ENCODE peak calls at places on chromosomes 11 and 22, in ten cellular contexts. Z, T, N, M, W, R, P, A, O and F are unnamed samples.

GRCh38 chr11:126181939-126182730 is 29.3 kb downstream of the RPUSD4 start:
- DNase-seq in Z (no peak), T (no peak), N (no peak), M (no peak), W (no peak), R (no peak), P (no peak), A (no peak), O (no peak), F (no peak)

GRCh38 chr11:119029340-119030028 is 1.2 kb downstream of the SLC37A4 start:
- DNase-seq in Z (no peak), T (peak), N (peak), M (no peak), W (no peak), R (peak), P (no peak), A (no peak), O (no peak), F (no peak)

GRCh38 chr11:36311926-36312592 is 16.0 kb downstream of the PRR5L start:
- DNase-seq in Z (no peak), T (no peak), N (peak), M (peak), W (no peak), R (no peak), P (peak), A (peak), O (no peak), F (no peak)

GRCh38 chr11:114285599-114285998 is 10.6 kb upstream of the NNMT start:
- DNase-seq in Z (no peak), T (no peak), N (peak), M (peak), W (no peak), R (no peak), P (peak), A (no peak), O (no peak), F (no peak)

GRCh38 chr11:78449866-78450265 is 32.2 kb upstream of the GAB2 start:
- DNase-seq in Z (no peak), T (no peak), N (no peak), M (peak), W (no peak), R (no peak), P (no peak), A (no peak), O (peak), F (no peak)

GRCh38 chr11:35247863-35248262 is 108.9 kb downstream of the CD44 start:
- DNase-seq in Z (no peak), T (peak), N (no peak), M (no peak), W (peak), R (no peak), P (no peak), A (no peak), O (no peak), F (no peak)

GRCh38 chr22:46660604-46661201 is 40.5 kb downstream of the GRAMD4 start:
- DNase-seq in Z (no peak), T (peak), N (no peak), M (no peak), W (no peak), R (peak), P (no peak), A (peak), O (no peak), F (no peak)

GRCh38 chr11:20397281-20397680 is 9.8 kb downstream of the PRMT3 start:
- DNase-seq in Z (no peak), T (no peak), N (peak), M (peak), W (no peak), R (no peak), P (peak), A (peak), O (peak), F (no peak)

GRCh38 chr11:95688501-95689222 is 100.9 kb downstream of the FAM76B start:
- DNase-seq in Z (no peak), T (no peak), N (peak), M (no peak), W (no peak), R (no peak), P (no peak), A (no peak), O (no peak), F (no peak)

GRCh38 chr22:47095395-47096122 is 333.1 kb downstream of the TBC1D22A start:
- DNase-seq in Z (no peak), T (peak), N (no peak), M (peak), W (no peak), R (no peak), P (no peak), A (no peak), O (no peak), F (no peak)

GRCh38 chr11:10606536-10607208 is 38.2 kb upstream of the LYVE1 start:
- DNase-seq in Z (no peak), T (no peak), N (peak), M (peak), W (no peak), R (no peak), P (peak), A (no peak), O (peak), F (no peak)

GRCh38 chr11:44564653-44565007 is 833 bp upstream of the CD82 start:
- DNase-seq in Z (no peak), T (no peak), N (peak), M (peak), W (no peak), R (peak), P (peak), A (peak), O (peak), F (no peak)

GRCh38 chr22:21866821-21867527 is 471 bp downstream of the MAPK1 start:
- DNase-seq in Z (no peak), T (peak), N (no peak), M (no peak), W (no peak), R (peak), P (peak), A (no peak), O (peak), F (no peak)

GRCh38 chr22:32661296-32661695 is 140.2 kb upstream of the TIMP3 start:
- DNase-seq in Z (no peak), T (no peak), N (peak), M (peak), W (no peak), R (peak), P (peak), A (no peak), O (peak), F (no peak)

GRCh38 chr11:86558219-86558618 is 114.2 kb downstream of the ME3 start:
- DNase-seq in Z (no peak), T (no peak), N (no peak), M (no peak), W (no peak), R (no peak), P (no peak), A (no peak), O (no peak), F (no peak)

GRCh38 chr22:30328466-30329049 is 1.8 kb upstream of the TBC1D10A start:
- DNase-seq in Z (no peak), T (no peak), N (peak), M (peak), W (no peak), R (no peak), P (peak), A (no peak), O (no peak), F (no peak)

GRCh38 chr22:20919718-20920117 is 2.5 kb downstream of the CRKL start:
- DNase-seq in Z (no peak), T (no peak), N (no peak), M (no peak), W (no peak), R (no peak), P (peak), A (no peak), O (no peak), F (no peak)

GRCh38 chr11:28447226-28447625 is 339.0 kb downstream of the METTL15 start:
- DNase-seq in Z (no peak), T (no peak), N (peak), M (peak), W (no peak), R (no peak), P (peak), A (no peak), O (peak), F (no peak)

GRCh38 chr11:92253945-92254344 is 29.3 kb downstream of the FAT3 start:
- DNase-seq in Z (no peak), T (no peak), N (no peak), M (no peak), W (no peak), R (no peak), P (no peak), A (no peak), O (no peak), F (no peak)

GRCh38 chr22:40418366-40419201 is 48.2 kb downstream of the SGSM3 start:
- DNase-seq in Z (no peak), T (no peak), N (no peak), M (no peak), W (no peak), R (no peak), P (no peak), A (no peak), O (no peak), F (no peak)